ENCODE peak calls at places on chromosomes 7 and 10, in ten cellular contexts. One of them, this sample, is unnamed.

GRCh38 chr7:138355254-138355653 is 104.8 kb upstream of the TRIM24 start:
- DNase-seq in activated naive CD8-positive, alpha-beta T cell treated with anti-CD3 and anti-CD28 coated beads for 36 hours: no peak
- DNase-seq in GM03348: no peak
- DNase-seq in renal cortical epithelial cell: no peak
- DNase-seq in OCI-LY7: no peak
- DNase-seq in A172: no peak
- DNase-seq in GF-D8: no peak
- DNase-seq in BJ: no peak
- DNase-seq in ureter: no peak
- DNase-seq in fibroblast of lung: no peak
- DNase-seq in this sample: no peak

GRCh38 chr10:130784326-130784725 is 527.2 kb downstream of the TCERG1L start:
- DNase-seq in ureter: no peak
- DNase-seq in fibroblast of lung: no peak
- DNase-seq in BJ: no peak
- DNase-seq in GF-D8: no peak
- DNase-seq in activated naive CD8-positive, alpha-beta T cell treated with anti-CD3 and anti-CD28 coated beads for 36 hours: no peak
- DNase-seq in OCI-LY7: no peak
- DNase-seq in renal cortical epithelial cell: no peak
- DNase-seq in A172: no peak
- DNase-seq in GM03348: no peak
- DNase-seq in this sample: no peak

GRCh38 chr10:15254808-15255655 is 86.5 kb upstream of the NMT2 start:
- DNase-seq in BJ: no peak
- DNase-seq in activated naive CD8-positive, alpha-beta T cell treated with anti-CD3 and anti-CD28 coated beads for 36 hours: peak; percentile 28
- DNase-seq in GM03348: no peak
- DNase-seq in ureter: no peak
- DNase-seq in fibroblast of lung: no peak
- DNase-seq in renal cortical epithelial cell: no peak
- DNase-seq in A172: no peak
- DNase-seq in GF-D8: no peak
- DNase-seq in OCI-LY7: no peak
- DNase-seq in this sample: no peak

GRCh38 chr10:58052772-58053171 is 214.9 kb downstream of the IPMK start:
- DNase-seq in ureter: no peak
- DNase-seq in GF-D8: no peak
- DNase-seq in activated naive CD8-positive, alpha-beta T cell treated with anti-CD3 and anti-CD28 coated beads for 36 hours: no peak
- DNase-seq in renal cortical epithelial cell: peak; percentile 28
- DNase-seq in OCI-LY7: no peak
- DNase-seq in A172: no peak
- DNase-seq in GM03348: no peak
- DNase-seq in BJ: no peak
- DNase-seq in fibroblast of lung: no peak
- DNase-seq in this sample: no peak

GRCh38 chr7:97971990-97972943 is 17.7 kb downstream of the OCM2 start:
- DNase-seq in ureter: peak; percentile 81
- DNase-seq in activated naive CD8-positive, alpha-beta T cell treated with anti-CD3 and anti-CD28 coated beads for 36 hours: peak; percentile 88
- DNase-seq in fibroblast of lung: peak; percentile 68
- DNase-seq in OCI-LY7: peak; percentile 88
- DNase-seq in A172: peak; percentile 81
- DNase-seq in BJ: peak; percentile 8
- DNase-seq in GM03348: peak; percentile 95
- DNase-seq in renal cortical epithelial cell: peak; percentile 52
- DNase-seq in GF-D8: peak; percentile 71
- DNase-seq in this sample: peak; percentile 96

GRCh38 chr10:19877466-19878255 is 61.4 kb downstream of the PLXDC2 start:
- DNase-seq in fibroblast of lung: no peak
- DNase-seq in BJ: no peak
- DNase-seq in activated naive CD8-positive, alpha-beta T cell treated with anti-CD3 and anti-CD28 coated beads for 36 hours: no peak
- DNase-seq in OCI-LY7: no peak
- DNase-seq in renal cortical epithelial cell: no peak
- DNase-seq in GF-D8: no peak
- DNase-seq in A172: no peak
- DNase-seq in ureter: no peak
- DNase-seq in GM03348: no peak
- DNase-seq in this sample: no peak

GRCh38 chr7:50728184-50728583 is 54.5 kb downstream of the GRB10 start:
- DNase-seq in GM03348: peak; percentile 76
- DNase-seq in BJ: no peak
- DNase-seq in GF-D8: no peak
- DNase-seq in activated naive CD8-positive, alpha-beta T cell treated with anti-CD3 and anti-CD28 coated beads for 36 hours: no peak
- DNase-seq in A172: no peak
- DNase-seq in ureter: peak; percentile 44
- DNase-seq in renal cortical epithelial cell: no peak
- DNase-seq in OCI-LY7: no peak
- DNase-seq in fibroblast of lung: peak; percentile 49
- DNase-seq in this sample: no peak

GRCh38 chr10:61784354-61785131 is 117.0 kb upstream of the ARID5B start:
- DNase-seq in activated naive CD8-positive, alpha-beta T cell treated with anti-CD3 and anti-CD28 coated beads for 36 hours: peak; percentile 15
- DNase-seq in renal cortical epithelial cell: no peak
- DNase-seq in OCI-LY7: no peak
- DNase-seq in GF-D8: no peak
- DNase-seq in ureter: no peak
- DNase-seq in BJ: no peak
- DNase-seq in GM03348: no peak
- DNase-seq in fibroblast of lung: no peak
- DNase-seq in A172: no peak
- DNase-seq in this sample: no peak

GRCh38 chr10:45383682-45384320 is 9.8 kb downstream of the ALOX5 start:
- DNase-seq in A172: no peak
- DNase-seq in GF-D8: no peak
- DNase-seq in ureter: no peak
- DNase-seq in BJ: no peak
- DNase-seq in activated naive CD8-positive, alpha-beta T cell treated with anti-CD3 and anti-CD28 coated beads for 36 hours: no peak
- DNase-seq in GM03348: no peak
- DNase-seq in fibroblast of lung: no peak
- DNase-seq in OCI-LY7: no peak
- DNase-seq in renal cortical epithelial cell: no peak
- DNase-seq in this sample: no peak

GRCh38 chr7:71404701-71405345 is 272.9 kb downstream of the GALNT17 start:
- DNase-seq in fibroblast of lung: no peak
- DNase-seq in ureter: no peak
- DNase-seq in activated naive CD8-positive, alpha-beta T cell treated with anti-CD3 and anti-CD28 coated beads for 36 hours: no peak
- DNase-seq in OCI-LY7: no peak
- DNase-seq in renal cortical epithelial cell: no peak
- DNase-seq in BJ: no peak
- DNase-seq in GF-D8: no peak
- DNase-seq in GM03348: no peak
- DNase-seq in A172: no peak
- DNase-seq in this sample: no peak

GRCh38 chr10:103021897-103022286 is 103.8 kb downstream of the CNNM2 start:
- DNase-seq in A172: no peak
- DNase-seq in renal cortical epithelial cell: peak; percentile 77
- DNase-seq in fibroblast of lung: peak; percentile 82
- DNase-seq in OCI-LY7: no peak
- DNase-seq in ureter: no peak
- DNase-seq in GF-D8: no peak
- DNase-seq in GM03348: no peak
- DNase-seq in BJ: no peak
- DNase-seq in activated naive CD8-positive, alpha-beta T cell treated with anti-CD3 and anti-CD28 coated beads for 36 hours: no peak
- DNase-seq in this sample: no peak

GRCh38 chr10:11793762-11794479 is 29.2 kb upstream of the PROSER2 start:
- DNase-seq in activated naive CD8-positive, alpha-beta T cell treated with anti-CD3 and anti-CD28 coated beads for 36 hours: no peak
- DNase-seq in OCI-LY7: no peak
- DNase-seq in ureter: no peak
- DNase-seq in A172: peak; percentile 99
- DNase-seq in fibroblast of lung: peak; percentile 26
- DNase-seq in GM03348: peak; percentile 32
- DNase-seq in GF-D8: no peak
- DNase-seq in BJ: no peak
- DNase-seq in renal cortical epithelial cell: peak; percentile 91
- DNase-seq in this sample: no peak

GRCh38 chr7:103065666-103066065 is 8.9 kb downstream of the FBXL13 start:
- DNase-seq in BJ: no peak
- DNase-seq in A172: peak; percentile 32
- DNase-seq in GF-D8: peak; percentile 47
- DNase-seq in renal cortical epithelial cell: no peak
- DNase-seq in ureter: no peak
- DNase-seq in GM03348: peak; percentile 28
- DNase-seq in fibroblast of lung: peak; percentile 31
- DNase-seq in activated naive CD8-positive, alpha-beta T cell treated with anti-CD3 and anti-CD28 coated beads for 36 hours: peak; percentile 52
- DNase-seq in OCI-LY7: peak; percentile 69
- DNase-seq in this sample: peak; percentile 37

GRCh38 chr7:11552676-11553075 is 279.3 kb downstream of the THSD7A start:
- DNase-seq in GF-D8: no peak
- DNase-seq in GM03348: no peak
- DNase-seq in OCI-LY7: no peak
- DNase-seq in A172: no peak
- DNase-seq in BJ: no peak
- DNase-seq in renal cortical epithelial cell: no peak
- DNase-seq in fibroblast of lung: no peak
- DNase-seq in ureter: no peak
- DNase-seq in activated naive CD8-positive, alpha-beta T cell treated with anti-CD3 and anti-CD28 coated beads for 36 hours: no peak
- DNase-seq in this sample: no peak

This sample was measured in left lung.